ENCODE peak calls at places on chromosomes 16 and 17, in ten cellular contexts. Q is astrocyte of the cerebellum, P is cardiac muscle cell, S is A549, D is GM10248, L is omental fat pad, J is foreskin fibroblast, H is ascending aorta, I is endodermal cell, N is esophagus squamous epithelium. F is an unnamed sample.

GRCh38 chr17:59830007-59830630 is 62.6 kb downstream of the TUBD1 start:
- DNase-seq in Q (no peak), P (peak; percentile 85), S (no peak), D (no peak), L (no peak), J (peak; percentile 36), H (no peak), I (peak; percentile 58), N (no peak), F (no peak)

GRCh38 chr17:30905742-30906100 is 317 bp downstream of the TEFM start:
- DNase-seq in Q (no peak), P (peak; percentile 10), S (peak; percentile 46), D (peak; percentile 48), L (no peak), J (no peak), H (no peak), I (no peak), N (no peak), F (no peak)

GRCh38 chr16:3879258-3879886 is 1.1 kb downstream of the CREBBP start:
- DNase-seq in Q (no peak), P (no peak), S (no peak), D (no peak), L (no peak), J (no peak), H (peak; percentile 66), I (peak; percentile 62), N (no peak), F (no peak)

GRCh38 chr16:9119795-9120194 is 28.4 kb downstream of the HAPSTR1 start:
- DNase-seq in Q (peak; percentile 96), P (peak; percentile 96), S (no peak), D (no peak), L (no peak), J (peak; percentile 85), H (peak; percentile 54), I (no peak), N (no peak), F (no peak)

GRCh38 chr17:71792966-71793365 is 327.9 kb upstream of the SOX9 start:
- DNase-seq in Q (peak; percentile 92), P (peak; percentile 58), S (no peak), D (no peak), L (no peak), J (peak; percentile 79), H (no peak), I (no peak), N (no peak), F (no peak)

GRCh38 chr16:30473231-30474061 is 904 bp downstream of the ITGAL start:
- DNase-seq in Q (no peak), P (no peak), S (no peak), D (peak; percentile 72), L (no peak), J (no peak), H (no peak), I (no peak), N (no peak), F (no peak)

GRCh38 chr16:8850279-8850885 is 18.4 kb downstream of the CARHSP1 start:
- DNase-seq in Q (no peak), P (peak; percentile 90), S (no peak), D (no peak), L (no peak), J (peak; percentile 90), H (peak; percentile 82), I (no peak), N (no peak), F (no peak)

GRCh38 chr16:12819126-12820117 is 15.7 kb upstream of the CPPED1 start:
- DNase-seq in Q (peak; percentile 11), P (peak; percentile 64), S (peak; percentile 67), D (peak; percentile 73), L (peak; percentile 49), J (peak; percentile 33), H (peak; percentile 71), I (peak; percentile 92), N (no peak), F (peak; percentile 25)

GRCh38 chr16:80027007-80027965 is 426.7 kb upstream of the MAF start:
- DNase-seq in Q (peak; percentile 52), P (peak; percentile 40), S (peak; percentile 95), D (peak; percentile 5), L (peak; percentile 27), J (peak; percentile 48), H (peak; percentile 67), I (peak; percentile 92), N (no peak), F (no peak)

GRCh38 chr17:15036238-15036637 is 228.9 kb downstream of the PMP22 start:
- DNase-seq in Q (no peak), P (no peak), S (no peak), D (no peak), L (no peak), J (no peak), H (no peak), I (peak; percentile 57), N (no peak), F (no peak)

GRCh38 chr17:15039366-15039765 is 225.8 kb downstream of the PMP22 start:
- DNase-seq in Q (no peak), P (no peak), S (no peak), D (no peak), L (no peak), J (peak; percentile 6), H (no peak), I (peak; percentile 69), N (no peak), F (no peak)

DNA sequence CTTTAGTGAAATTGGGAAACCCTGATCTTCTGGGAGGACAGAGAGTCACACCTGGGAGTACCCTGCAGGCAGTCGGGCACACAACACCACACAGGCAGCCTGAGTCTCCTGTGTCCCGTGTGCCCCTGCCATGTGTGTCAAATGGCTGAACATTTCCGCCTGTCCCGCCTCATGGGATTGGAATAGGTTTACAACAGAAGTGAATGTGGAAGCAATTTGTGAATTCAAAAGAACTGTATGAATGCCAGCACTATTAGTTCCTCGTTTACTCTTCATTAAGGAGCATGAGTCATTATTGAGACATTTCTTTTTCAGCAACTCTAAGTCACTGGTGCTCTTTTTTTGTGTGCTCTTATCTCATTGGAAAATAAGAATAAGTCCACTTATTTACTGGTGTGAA is 226.5 kb downstream of the PMP22 start:
- DNase-seq in Q (no peak), P (peak; percentile 1), S (no peak), D (no peak), L (no peak), J (peak; percentile 50), H (no peak), I (peak; percentile 78), N (no peak), F (no peak)
- TF ChIP-seq CTCF in Q (no peak), P (no peak), S (no peak), D (no peak), L (no peak), J (no peak), H (no peak), I (peak; percentile 41), N (no peak), F (no peak)

GRCh38 chr17:40318835-40319332 is 9.9 kb downstream of the RARA start:
- DNase-seq in Q (no peak), P (no peak), S (no peak), D (no peak), L (peak; percentile 18), J (no peak), H (peak; percentile 70), I (peak; percentile 59), N (no peak), F (no peak)

GRCh38 chr17:40317880-40318834 is 9.2 kb downstream of the RARA start:
- DNase-seq in Q (peak; percentile 88), P (peak; percentile 98), S (peak; percentile 99), D (peak; percentile 98), L (peak; percentile 90), J (peak; percentile 98), H (peak; percentile 99), I (peak; percentile 99), N (peak; percentile 71), F (peak; percentile 77)

GRCh38 chr17:40316571-40317344 is 7.8 kb downstream of the RARA start:
- DNase-seq in Q (no peak), P (peak; percentile 81), S (peak; percentile 82), D (no peak), L (peak; percentile 23), J (peak; percentile 84), H (peak; percentile 84), I (peak; percentile 92), N (no peak), F (no peak)

GRCh38 chr17:40315678-40316570 is 6.9 kb downstream of the RARA start:
- DNase-seq in Q (no peak), P (no peak), S (no peak), D (no peak), L (peak; percentile 21), J (no peak), H (peak; percentile 61), I (peak; percentile 62), N (no peak), F (no peak)

GRCh38 chr17:40317345-40317873 is 8.4 kb downstream of the RARA start:
- DNase-seq in Q (no peak), P (peak; percentile 77), S (peak; percentile 93), D (peak; percentile 67), L (peak; percentile 29), J (peak; percentile 64), H (peak; percentile 85), I (peak; percentile 93), N (no peak), F (no peak)
- TF ChIP-seq CTCF in Q (peak; percentile 79), P (peak; percentile 74), S (peak; percentile 74), D (peak; percentile 50), L (no peak), J (peak; percentile 68), H (peak; percentile 63), I (peak; percentile 71), N (peak; percentile 33), F (peak; percentile 78)

GRCh38 chr17:67833134-67833533 is 7.8 kb downstream of the BPTF start:
- DNase-seq in Q (no peak), P (no peak), S (no peak), D (no peak), L (no peak), J (no peak), H (no peak), I (no peak), N (no peak), F (no peak)

GRCh38 chr17:67834634-67835033 is 9.3 kb downstream of the BPTF start:
- DNase-seq in Q (no peak), P (no peak), S (no peak), D (no peak), L (no peak), J (no peak), H (no peak), I (no peak), N (no peak), F (no peak)

GRCh38 chr17:67836205-67836987 is 11.1 kb downstream of the BPTF start:
- DNase-seq in Q (no peak), P (peak; percentile 21), S (no peak), D (no peak), L (no peak), J (no peak), H (no peak), I (no peak), N (no peak), F (no peak)

GRCh38 chr17:67831268-67831667 is 6.0 kb downstream of the BPTF start:
- DNase-seq in Q (no peak), P (no peak), S (no peak), D (no peak), L (no peak), J (no peak), H (no peak), I (no peak), N (no peak), F (no peak)

GRCh38 chr17:67833946-67834631 is 8.8 kb downstream of the BPTF start:
- DNase-seq in Q (no peak), P (no peak), S (no peak), D (no peak), L (no peak), J (no peak), H (no peak), I (peak; percentile 86), N (no peak), F (no peak)
- TF ChIP-seq CTCF in Q (peak; percentile 9), P (no peak), S (no peak), D (no peak), L (no peak), J (no peak), H (no peak), I (peak; percentile 75), N (no peak), F (no peak)

GRCh38 chr17:27293898-27294688 is at the start of gene WSB1:
- DNase-seq in Q (peak; percentile 63), P (peak; percentile 96), S (peak; percentile 94), D (peak; percentile 97), L (peak; percentile 85), J (peak; percentile 91), H (peak; percentile 96), I (peak; percentile 98), N (peak; percentile 78), F (peak; percentile 60)
- TF ChIP-seq CTCF in Q (no peak), P (no peak), S (no peak), D (no peak), L (no peak), J (no peak), H (no peak), I (no peak), N (peak; percentile 24), F (no peak)

F was measured in GM12864.